ENCODE peak calls at places on chromosomes 3 and 15, in five cellular contexts. N is GM12891, U is HepG2, F is H1, B is K562. C is an unnamed sample.

GRCh38 chr3:87333393-87333892 is 57.1 kb upstream of the POU1F1 start:
- DNase-seq in N (no peak), U (peak), F (no peak), B (no peak), C (no peak)

GRCh38 chr3:104906001-104906639 is 460.6 kb upstream of the ALCAM start:
- DNase-seq in N (no peak), U (no peak), F (no peak), B (no peak), C (no peak)

GRCh38 chr15:83193721-83194120 is 13.9 kb downstream of the HDGFL3 start:
- DNase-seq in N (no peak), U (no peak), F (no peak), B (no peak), C (no peak)

GRCh38 chr15:84023636-84024035 is 211.9 kb upstream of the GOLGA6L4 start:
- DNase-seq in N (no peak), U (peak), F (peak), B (peak), C (no peak)

GRCh38 chr15:77546050-77546501 is 86.6 kb downstream of the LINGO1 start:
- DNase-seq in N (no peak), U (no peak), F (no peak), B (peak), C (no peak)

GRCh38 chr15:57554063-57554820 is 37.5 kb upstream of the MYZAP start:
- DNase-seq in N (no peak), U (no peak), F (no peak), B (no peak), C (no peak)

GRCh38 chr3:11014253-11014652 is 21.7 kb downstream of the SLC6A1 start:
- DNase-seq in N (no peak), U (no peak), F (no peak), B (peak), C (no peak)

GRCh38 chr3:116140100-116140689 is 305.1 kb downstream of the LSAMP start:
- DNase-seq in N (no peak), U (peak), F (no peak), B (peak), C (no peak)

GRCh38 chr15:37880009-37880834 is 54.2 kb upstream of the TMCO5A start:
- DNase-seq in N (no peak), U (peak), F (no peak), B (peak), C (no peak)

GRCh38 chr15:39597751-39598185 is 16.9 kb downstream of the THBS1 start:
- DNase-seq in N (no peak), U (no peak), F (no peak), B (no peak), C (no peak)

GRCh38 chr3:115100172-115100571 is 46.9 kb downstream of the ZBTB20 start:
- DNase-seq in N (no peak), U (peak), F (no peak), B (no peak), C (no peak)
- TF ChIP-seq TAF1 in N (peak), U (no peak), F (no peak), B (no peak), C (no peak)

GRCh38 chr3:120908030-120908802 is at the start of gene STXBP5L:
- DNase-seq in N (peak), U (peak), F (peak), B (peak), C (peak)
- TF ChIP-seq POLR2A in N (no peak), U (no peak), F (no peak), B (no peak), C (no peak)

GRCh38 chr3:31439888-31440287 is 92.8 kb upstream of the STT3B start:
- DNase-seq in N (no peak), U (no peak), F (no peak), B (no peak), C (no peak)
- TF ChIP-seq POLR2AphosphoS5 in N (no peak), U (no peak), F (no peak), B (no peak), C (no peak)

DNA sequence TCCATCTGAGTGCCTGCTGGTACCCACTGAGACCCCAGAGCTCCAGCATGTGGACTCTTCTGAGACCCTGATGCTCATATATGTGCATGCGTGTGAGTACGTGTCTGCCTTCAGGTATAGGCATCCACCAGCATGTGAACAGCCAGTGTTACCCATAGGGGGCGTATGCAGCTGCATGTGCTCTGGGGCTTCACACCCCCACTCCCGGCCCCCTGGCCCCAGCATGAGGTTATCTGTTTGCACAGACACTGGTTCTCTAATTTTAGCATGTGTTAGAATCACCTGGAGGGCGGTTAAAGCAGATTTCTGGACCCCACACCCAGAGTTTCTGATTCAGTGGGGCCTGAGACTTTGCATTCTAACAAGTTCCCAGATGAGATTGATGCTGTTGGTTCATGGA is 824 bp upstream of the CILP start:
- DNase-seq in N (peak), U (peak), F (peak), B (peak), C (peak)
- TF ChIP-seq TAF1 in N (no peak), U (no peak), F (no peak), B (no peak), C (no peak)

GRCh38 chr3:44058022-44058867 is 183.4 kb upstream of the TOPAZ1 start:
- DNase-seq in N (peak), U (no peak), F (no peak), B (no peak), C (peak)
- TF ChIP-seq POLR2A in N (no peak), U (no peak), F (no peak), B (no peak), C (peak)

DNA sequence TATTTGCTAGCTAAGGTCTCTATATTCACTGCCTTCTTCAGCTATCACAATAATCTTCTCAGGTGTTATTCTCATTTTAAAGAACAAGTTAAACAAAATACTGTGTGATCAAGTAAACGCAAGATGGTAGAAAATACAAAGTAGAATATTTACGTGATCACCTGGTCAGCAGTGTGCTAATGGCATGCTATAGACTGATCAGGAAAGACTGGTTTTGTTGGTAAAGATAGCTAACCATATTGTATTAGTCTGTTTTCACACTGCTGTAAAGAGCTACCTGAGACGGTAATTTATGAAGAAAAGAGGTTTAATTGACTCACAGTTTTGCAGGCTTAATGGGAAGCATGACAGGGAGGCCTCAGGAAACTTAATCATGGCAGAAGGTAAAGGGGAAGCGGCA is 50.4 kb downstream of the ZBTB38 start:
- DNase-seq in N (no peak), U (no peak), F (no peak), B (no peak), C (no peak)
- TF ChIP-seq POLR2AphosphoS5 in N (no peak), U (no peak), F (no peak), B (no peak), C (no peak)

GRCh38 chr3:147613710-147614109 is 204.5 kb downstream of the ZIC1 start:
- DNase-seq in N (no peak), U (no peak), F (no peak), B (no peak), C (no peak)
- TF ChIP-seq TAF1 in N (no peak), U (no peak), F (no peak), B (no peak), C (no peak)